ENCODE peak calls at places on chromosomes 1 and 21, in seven cellular contexts. R is heart right ventricle, K is AG08396, A is kidney tubule cell, Z is B cell, F is astrocyte of the spinal cord, S is endothelial cell. X is an unnamed sample.

GRCh38 chr21:33975548-33976081 is 60.0 kb upstream of the ATP5PO start:
- DNase-seq in Z (peak; percentile 70), F (peak; percentile 19), R (no peak), S (no peak), K (no peak), A (peak; percentile 93), X (no peak)

GRCh38 chr21:21971384-21971783 is 973.2 kb downstream of the NCAM2 start:
- DNase-seq in F (no peak), R (no peak), Z (no peak), S (no peak), K (no peak), A (no peak), X (no peak)

GRCh38 chr1:204299828-204300365 is 59.8 kb downstream of the PLEKHA6 start:
- DNase-seq in F (no peak), Z (no peak), K (no peak), S (no peak), R (no peak), A (no peak), X (no peak)

GRCh38 chr1:19365711-19366110 is 53.6 kb downstream of the SLC66A1 start:
- DNase-seq in K (peak; percentile 68), S (no peak), A (no peak), Z (no peak), R (no peak), F (no peak), X (no peak)

GRCh38 chr1:209095627-209096595 is 487.6 kb upstream of the CAMK1G start:
- DNase-seq in Z (no peak), R (no peak), K (peak; percentile 16), F (peak; percentile 73), S (no peak), A (peak; percentile 94), X (no peak)

GRCh38 chr1:86666368-86666767 is 38.0 kb upstream of the SH3GLB1 start:
- DNase-seq in Z (no peak), F (no peak), K (no peak), A (no peak), R (no peak), S (no peak), X (no peak)

GRCh38 chr1:8463144-8463927 is 145.4 kb downstream of the SLC45A1 start:
- DNase-seq in S (peak; percentile 35), K (peak; percentile 60), R (peak; percentile 68), F (peak; percentile 82), Z (no peak), A (peak; percentile 59), X (no peak)

GRCh38 chr1:234874291-234875288 is 254.0 kb downstream of the TOMM20 start:
- DNase-seq in K (no peak), A (peak; percentile 93), F (no peak), Z (no peak), R (no peak), S (no peak), X (no peak)

GRCh38 chr1:216929870-216930582 is 206.8 kb upstream of the ESRRG start:
- DNase-seq in K (no peak), Z (no peak), S (no peak), F (peak; percentile 71), R (no peak), A (peak; percentile 97), X (no peak)

GRCh38 chr1:62508187-62508758 is 71.4 kb downstream of the USP1 start:
- DNase-seq in Z (no peak), A (peak; percentile 25), K (peak; percentile 22), F (peak; percentile 60), R (peak; percentile 24), S (no peak), X (peak; percentile 34)

GRCh38 chr1:243924188-243924587 is 74.1 kb upstream of the AKT3 start:
- DNase-seq in Z (no peak), S (no peak), F (peak; percentile 49), A (peak; percentile 87), R (no peak), K (peak; percentile 75), X (no peak)

GRCh38 chr1:226632922-226633351 is 84.4 kb downstream of the STUM start:
- DNase-seq in Z (peak; percentile 74), F (no peak), K (no peak), S (no peak), A (no peak), R (no peak), X (no peak)

GRCh38 chr1:24443241-24443656 is 27.6 kb downstream of the NIPAL3 start:
- DNase-seq in A (no peak), K (no peak), R (no peak), Z (no peak), S (no peak), F (no peak), X (no peak)

GRCh38 chr1:85223334-85223733 is 22.5 kb upstream of the SYDE2 start:
- DNase-seq in S (no peak), K (no peak), Z (no peak), F (no peak), R (no peak), A (no peak), X (no peak)

GRCh38 chr1:197526736-197527371 is 248.4 kb downstream of the DENND1B start:
- DNase-seq in K (peak; percentile 4), S (no peak), A (peak; percentile 47), F (peak; percentile 39), Z (no peak), R (no peak), X (peak; percentile 9)

GRCh38 chr1:115906627-115907026 is 65.7 kb upstream of the NHLH2 start:
- DNase-seq in Z (no peak), K (no peak), R (no peak), A (no peak), F (no peak), S (no peak), X (no peak)

GRCh38 chr1:81407463-81407862 is 393.3 kb upstream of the ADGRL2 start:
- DNase-seq in Z (no peak), A (no peak), K (no peak), R (no peak), F (no peak), S (no peak), X (no peak)

GRCh38 chr1:233172201-233172600 is 123.3 kb downstream of the PCNX2 start:
- DNase-seq in Z (no peak), S (no peak), R (peak; percentile 8), K (no peak), A (peak; percentile 13), F (peak; percentile 29), X (no peak)

GRCh38 chr1:53754484-53755312 is 15.7 kb upstream of the GLIS1 start:
- DNase-seq in K (peak; percentile 62), A (peak; percentile 55), S (peak; percentile 39), F (peak; percentile 68), Z (no peak), R (peak; percentile 38), X (peak; percentile 67)

GRCh38 chr1:63600248-63600647 is 7.0 kb downstream of the PGM1 start:
- DNase-seq in R (no peak), K (no peak), S (no peak), Z (no peak), A (no peak), F (no peak), X (no peak)

GRCh38 chr1:2946999-2947650 is 74.1 kb upstream of the ACTRT2 start:
- DNase-seq in K (no peak), Z (no peak), F (no peak), R (no peak), S (no peak), A (no peak), X (no peak)

GRCh38 chr1:100769906-100770646 is 50.5 kb downstream of the VCAM1 start:
- DNase-seq in R (no peak), A (no peak), K (peak; percentile 7), Z (no peak), S (no peak), F (no peak), X (no peak)

GRCh38 chr1:8629241-8630091 is 188.0 kb downstream of the RERE start:
- DNase-seq in K (peak; percentile 30), A (no peak), Z (peak; percentile 70), S (no peak), F (peak; percentile 22), R (no peak), X (peak; percentile 10)

GRCh38 chr1:201185527-201186128 is 5.0 kb upstream of the IGFN1 start:
- DNase-seq in F (no peak), Z (no peak), S (no peak), K (no peak), R (no peak), A (no peak), X (no peak)

GRCh38 chr1:109192433-109192832 is 21.3 kb upstream of the SARS1 start:
- DNase-seq in S (no peak), R (no peak), A (no peak), F (no peak), Z (no peak), K (no peak), X (no peak)

GRCh38 chr1:43858324-43858723 is 75.3 kb upstream of the ARTN start:
- DNase-seq in K (peak; percentile 85), A (peak; percentile 72), F (peak; percentile 100), Z (no peak), S (no peak), R (no peak), X (no peak)

GRCh38 chr1:63407002-63407401 is 39.6 kb downstream of the ALG6 start:
- DNase-seq in A (no peak), F (no peak), R (no peak), S (no peak), K (no peak), Z (no peak), X (no peak)

X was measured in HEK293T.